ENCODE peak calls at places on chromosomes 12 and 14, in eight cellular contexts. B is DMS79, R is B cell, O is HuH-7.5, E is NCI-H774, K is lung microvascular endothelial cell, A is T-helper 1 cell, H is SW480. C is an unnamed sample.

GRCh38 chr14:20848316-20848954 is 42.8 kb upstream of the RNASE3 start:
- DNase-seq in A (no peak), E (no peak), K (no peak), H (peak), O (no peak), R (no peak), B (no peak), C (no peak)

GRCh38 chr12:52249041-52249461 is 16.0 kb downstream of the KRT7 start:
- DNase-seq in E (no peak), H (no peak), R (no peak), A (no peak), O (no peak), K (no peak), B (no peak), C (no peak)

GRCh38 chr14:91202234-91202974 is 42.1 kb downstream of the GPR68 start:
- DNase-seq in B (no peak), H (no peak), E (no peak), A (no peak), O (no peak), K (peak), R (no peak), C (no peak)

GRCh38 chr12:110627500-110628195 is 13.7 kb downstream of the TCTN1 start:
- DNase-seq in R (peak), H (no peak), B (no peak), K (no peak), A (no peak), E (no peak), O (no peak), C (no peak)

GRCh38 chr14:55241673-55242072 is 29.5 kb upstream of the FBXO34 start:
- DNase-seq in R (no peak), A (no peak), H (no peak), B (no peak), O (no peak), E (no peak), K (no peak), C (no peak)

GRCh38 chr12:120992989-120993388 is 14.6 kb downstream of the HNF1A start:
- DNase-seq in E (no peak), B (no peak), O (no peak), H (no peak), A (no peak), K (no peak), R (no peak), C (no peak)

GRCh38 chr14:88129306-88130056 is 124.5 kb downstream of the GPR65 start:
- DNase-seq in H (no peak), B (no peak), E (no peak), R (no peak), A (no peak), K (no peak), O (no peak), C (no peak)

GRCh38 chr12:52243774-52244614 is 11.0 kb downstream of the KRT7 start:
- DNase-seq in A (peak), E (no peak), R (peak), K (peak), O (no peak), B (peak), H (peak), C (peak)

GRCh38 chr12:53722450-53723041 is 4.7 kb downstream of the CALCOCO1 start:
- DNase-seq in H (no peak), O (no peak), B (no peak), R (no peak), K (no peak), A (no peak), E (no peak), C (no peak)

GRCh38 chr14:93042968-93043940 is 72.5 kb downstream of the ITPK1 start:
- DNase-seq in A (no peak), K (no peak), R (no peak), O (peak), H (peak), E (no peak), B (no peak), C (no peak)

GRCh38 chr12:127773520-127773919 is 493.4 kb upstream of the TMEM132C start:
- DNase-seq in O (no peak), A (no peak), K (no peak), H (peak), E (peak), B (no peak), R (no peak), C (no peak)